ENCODE peak calls at places on chromosomes 13 and 19, in five cellular contexts. N, J, S, R and K are unnamed samples. For H3K27me3, the result is how much of the 10 kb centered on the place peaks cover.

GRCh38 chr13:77919351-77920294 is 992 bp upstream of the EDNRB start:
- DNase-seq in R (peak), J (peak), N (no peak), S (peak), K (no peak)

GRCh38 chr19:54903303-54903702 is 2.6 kb upstream of the NCR1 start:
- DNase-seq in R (no peak), J (no peak), S (no peak), N (no peak), K (no peak)

GRCh38 chr19:41912899-41913475 is 15.3 kb downstream of the ERFL start:
- DNase-seq in S (no peak), N (no peak), R (no peak), J (no peak), K (no peak)

GRCh38 chr19:32798201-32798600 is 71.4 kb downstream of the SLC7A9 start:
- DNase-seq in J (no peak), R (no peak), N (no peak), S (no peak), K (no peak)

GRCh38 chr19:2186071-2186846 is 22.5 kb downstream of the DOT1L start:
- DNase-seq in R (peak), J (no peak), S (peak), N (no peak), K (no peak)

GRCh38 chr19:45217193-45217956 is 27.8 kb downstream of the EXOC3L2 start:
- DNase-seq in S (no peak), N (no peak), J (no peak), R (no peak), K (no peak)

GRCh38 chr13:76331948-76332712 is 554.1 kb downstream of the KCTD12 start:
- DNase-seq in N (no peak), J (no peak), R (peak), S (no peak), K (no peak)

GRCh38 chr13:98484289-98485219 is 92.4 kb downstream of the STK24 start:
- DNase-seq in S (no peak), J (peak), R (peak), N (peak), K (peak)

GRCh38 chr19:50870417-50871089 is 2.7 kb upstream of the KLK2 start:
- DNase-seq in R (no peak), N (no peak), S (no peak), J (no peak), K (no peak)

GRCh38 chr19:10292789-10293636 is 3.3 kb downstream of the ICAM5 start:
- DNase-seq in R (no peak), N (no peak), S (no peak), J (peak), K (no peak)

GRCh38 chr13:113856716-113857065 is 7.2 kb downstream of the GAS6 start:
- DNase-seq in J (no peak), N (no peak), S (no peak), R (peak), K (no peak)

GRCh38 chr19:3580156-3580955 is 4.9 kb upstream of the GIPC3 start:
- DNase-seq in N (peak), S (no peak), J (no peak), R (peak), K (no peak)

GRCh38 chr19:2700660-2701360 is 1.7 kb downstream of the GNG7 start:
- DNase-seq in R (no peak), J (no peak), S (no peak), N (no peak), K (no peak)

GRCh38 chr13:90205911-90206310 is 1141.6 kb upstream of the MIR17HG start:
- DNase-seq in S (no peak), N (no peak), R (no peak), J (no peak), K (no peak)

GRCh38 chr19:12996542-12997094 is 1.3 kb downstream of the NFIX start:
- DNase-seq in S (no peak), N (peak), R (no peak), J (no peak), K (no peak)

GRCh38 chr19:1408300-1409203 is 1.2 kb downstream of the DAZAP1 start:
- DNase-seq in R (peak), S (no peak), J (peak), N (peak), K (peak)

GRCh38 chr13:29767006-29767405 is 83.4 kb downstream of the UBL3 start:
- DNase-seq in S (no peak), N (no peak), J (no peak), R (no peak), K (no peak)

GRCh38 chr13:75256922-75257321 is 225.0 kb downstream of the TBC1D4 start:
- DNase-seq in R (peak), N (peak), J (no peak), S (no peak), K (no peak)

GRCh38 chr13:93004919-93005318 is 221.7 kb upstream of the GPC6 start:
- DNase-seq in R (no peak), S (no peak), N (peak), J (peak), K (no peak)

GRCh38 chr13:105702441-105702840 is 833.0 kb downstream of the EFNB2 start:
- DNase-seq in N (no peak), R (no peak), S (no peak), J (no peak), K (no peak)

GRCh38 chr19:5403968-5404640 is 51.1 kb upstream of the ZNRF4 start:
- DNase-seq in S (peak), N (peak), R (peak), J (peak), K (peak)

GRCh38 chr19:33275933-33276619 is 26.3 kb downstream of the CEBPA start:
- DNase-seq in J (no peak), N (no peak), R (no peak), S (no peak), K (no peak)

GRCh38 chr13:36582977-36583376 is 90.8 kb upstream of the SERTM1 start:
- DNase-seq in S (no peak), N (no peak), J (no peak), R (no peak), K (no peak)

GRCh38 chr13:60591348-60591747 is 194.3 kb downstream of the TDRD3 start:
- DNase-seq in J (peak), N (peak), R (peak), S (no peak), K (no peak)

GRCh38 chr13:52345631-52346251 is 60.2 kb downstream of the THSD1 start:
- DNase-seq in J (no peak), S (no peak), R (no peak), N (no peak), K (no peak)

GRCh38 chr19:52248256-52248655 is 21.1 kb upstream of the ZNF766 start:
- DNase-seq in N (peak), R (no peak), S (peak), J (peak), K (peak)

GRCh38 chr13:37966266-37966665 is 96.7 kb upstream of the TRPC4 start:
- DNase-seq in N (no peak), S (no peak), R (no peak), J (no peak), K (no peak)

GRCh38 chr19:33427801-33428626 is 54.5 kb downstream of the CEBPG start:
- DNase-seq in N (no peak), R (no peak), S (no peak), J (no peak), K (no peak)

GRCh38 chr13:83879431-83880171 is 2.7 kb downstream of the SLITRK1 start:
- DNase-seq in N (peak), J (peak), R (peak), S (no peak), K (no peak)

GRCh38 chr19:2775556-2776430 is 7.3 kb downstream of the SGTA start:
- DNase-seq in J (no peak), N (peak), R (peak), S (peak), K (peak)

GRCh38 chr19:53365899-53366493 is 491 bp downstream of the ZNF525 start:
- DNase-seq in R (peak), S (no peak), J (no peak), N (peak), K (peak)

GRCh38 chr13:110711778-110712070 is 1.8 kb upstream of the ING1 start:
- DNase-seq in J (peak), R (no peak), S (no peak), N (no peak), K (no peak)
- H3K27ac ChIP-seq in J (peak), R (peak), S (peak), N (peak), K (peak)

GRCh38 chr19:48152552-48152951 is 17.6 kb downstream of the LIG1 start:
- DNase-seq in R (peak), S (peak), J (peak), N (peak), K (peak)

GRCh38 chr19:48149430-48149829 is 20.7 kb downstream of the LIG1 start:
- DNase-seq in N (no peak), S (no peak), R (no peak), J (no peak), K (no peak)

GRCh38 chr19:48158210-48158790 is 11.8 kb downstream of the LIG1 start:
- DNase-seq in J (no peak), R (no peak), S (no peak), N (no peak), K (no peak)

DNA sequence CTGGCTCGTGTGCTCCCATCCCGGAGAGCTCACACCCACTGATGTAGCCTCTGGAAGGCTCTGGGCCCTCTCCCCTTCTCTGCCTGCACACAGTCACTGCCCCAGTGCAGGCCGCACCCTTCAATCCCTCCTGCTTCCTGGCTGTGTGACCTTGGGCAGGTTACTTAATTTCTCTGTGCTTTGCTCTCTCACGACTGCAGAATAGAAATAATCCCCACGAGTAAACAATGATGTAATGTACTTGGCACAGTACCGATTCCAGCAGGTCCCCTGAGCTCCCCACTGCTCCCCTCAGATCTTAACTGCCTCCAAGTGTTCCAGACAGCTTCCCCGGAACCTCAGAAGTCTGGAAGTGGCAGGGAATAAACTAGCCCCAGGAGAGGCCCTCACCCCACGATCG is 16.1 kb downstream of the LIG1 start:
- DNase-seq in N (no peak), R (no peak), J (peak), S (no peak), K (no peak)
- H3K27me3 ChIP-seq in N (under half), R (under half), J (under half), S (under half), K (under half)

GRCh38 chr13:20514866-20515265 is 10.8 kb downstream of the CRYL1 start:
- DNase-seq in J (no peak), R (no peak), N (no peak), S (no peak), K (no peak)

GRCh38 chr13:20506676-20507075 is 19.0 kb downstream of the CRYL1 start:
- DNase-seq in R (no peak), J (no peak), S (no peak), N (no peak), K (no peak)

DNA sequence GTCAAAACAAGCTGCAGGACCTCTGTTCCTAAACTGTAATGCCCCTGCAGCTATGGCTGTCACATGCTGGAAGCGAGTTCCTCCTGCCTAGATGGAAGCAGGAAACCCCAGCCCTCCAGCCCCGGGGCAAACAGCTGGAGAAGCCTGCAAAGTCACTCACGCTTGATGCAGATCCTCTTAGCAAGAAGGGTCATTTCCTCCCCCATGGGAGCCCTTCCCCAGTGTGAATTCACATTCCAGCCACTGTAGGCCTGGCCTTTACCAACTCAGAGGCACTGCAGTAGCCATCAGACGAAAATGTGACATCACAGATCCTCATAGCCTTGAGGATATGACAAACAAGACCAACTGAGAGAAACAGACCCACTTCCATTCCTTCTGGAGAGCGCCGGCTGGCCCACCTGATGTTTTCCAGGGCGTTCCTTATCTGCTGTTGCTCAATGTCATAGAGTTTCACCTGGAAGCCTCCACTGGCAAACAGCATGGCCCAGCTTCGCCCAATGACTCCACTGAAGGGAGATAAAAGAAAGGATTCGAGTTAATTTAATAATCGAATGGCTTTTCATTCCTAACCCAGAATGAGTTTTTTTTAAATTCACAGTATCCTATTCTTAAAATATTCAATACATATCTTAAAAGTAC is 13.5 kb downstream of the CRYL1 start:
- DNase-seq in N (no peak), S (no peak), J (peak), R (no peak), K (no peak)
- TF ChIP-seq CTCF in N (no peak), S (no peak), J (no peak), R (no peak), K (no peak)

GRCh38 chr13:25687622-25688225 is 315.9 kb downstream of the ATP8A2 start:
- DNase-seq in J (no peak), R (peak), N (no peak), S (no peak), K (no peak)
- H3K27ac ChIP-seq in J (no peak), R (no peak), N (no peak), S (no peak), K (no peak)

DNA sequence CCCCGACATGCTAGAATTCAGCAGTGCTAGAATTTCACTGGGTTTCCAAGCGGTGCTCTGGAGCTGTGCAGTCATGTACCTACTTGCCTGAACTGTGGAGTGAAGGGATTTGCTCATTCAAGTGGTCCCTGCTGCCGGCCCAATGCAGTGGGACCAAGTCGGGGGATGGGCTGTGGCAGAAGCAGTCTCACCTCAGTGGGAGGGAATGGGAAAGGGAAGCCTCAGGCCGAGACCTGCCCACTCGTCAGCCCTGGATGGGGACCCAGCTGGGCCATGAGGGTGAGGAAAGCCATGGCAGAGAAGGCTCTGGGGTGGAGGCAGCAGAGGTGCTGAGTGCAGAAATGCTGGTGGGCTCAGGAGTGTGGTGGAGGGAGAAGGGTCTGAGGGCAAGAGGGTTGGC is 14.9 kb downstream of the KLHL26 start:
- DNase-seq in N (no peak), S (no peak), J (no peak), R (no peak), K (no peak)
- H3K27me3 ChIP-seq in N (under half), S (under half), J (under half), R (under half), K (under half)

GRCh38 chr19:30662211-30662861 is 290.2 kb downstream of the ZNF536 start:
- DNase-seq in N (peak), J (peak), S (no peak), R (peak), K (no peak)

GRCh38 chr19:30667227-30667626 is 295.0 kb downstream of the ZNF536 start:
- DNase-seq in R (no peak), N (no peak), J (no peak), S (no peak), K (no peak)

GRCh38 chr19:30666301-30666803 is 294.2 kb downstream of the ZNF536 start:
- DNase-seq in R (no peak), S (no peak), J (peak), N (peak), K (peak)

GRCh38 chr19:30665449-30665848 is 293.3 kb downstream of the ZNF536 start:
- DNase-seq in S (no peak), N (no peak), J (no peak), R (no peak), K (no peak)

DNA sequence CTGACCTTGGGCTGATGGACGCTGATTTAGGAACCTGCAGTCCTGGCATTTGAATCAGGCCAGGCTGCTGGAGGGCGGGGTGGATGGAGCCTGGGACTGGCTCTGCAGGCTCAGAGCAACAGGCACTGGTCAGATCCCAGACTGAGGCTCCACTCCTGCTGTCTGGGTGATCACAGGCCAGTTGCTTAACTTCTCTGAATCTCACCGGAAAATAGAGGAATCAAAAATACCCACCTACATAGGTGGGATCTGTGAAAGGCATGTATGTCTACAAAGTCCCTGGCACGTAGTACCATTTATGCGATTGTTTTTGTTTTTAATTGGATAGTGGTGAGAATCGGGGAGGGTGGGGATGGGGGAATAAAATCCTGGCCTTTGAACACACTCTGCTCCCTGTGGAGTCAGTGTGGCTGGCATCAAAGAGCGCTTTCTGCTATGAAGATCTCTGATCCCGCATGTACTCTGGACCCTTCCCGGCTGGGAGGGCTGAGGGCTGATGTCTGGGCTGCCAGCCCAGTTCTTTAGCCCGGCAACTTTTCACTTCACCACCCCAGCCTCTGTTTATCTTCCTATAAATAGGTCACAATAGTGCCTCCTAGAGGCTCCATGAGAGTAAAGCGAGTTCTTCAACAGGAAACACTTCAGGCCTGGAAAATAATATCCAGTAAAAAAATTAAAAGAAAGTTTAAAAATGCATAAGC is 292.3 kb downstream of the ZNF536 start:
- DNase-seq in N (peak), S (no peak), R (no peak), J (peak), K (no peak)
- TF ChIP-seq CTCF in N (peak), S (peak), R (peak), J (peak), K (no peak)

GRCh38 chr13:106917673-106918652 is 350.0 kb upstream of the ARGLU1 start:
- DNase-seq in N (peak), J (peak), S (peak), R (peak), K (peak)
- H3K27ac ChIP-seq in N (peak), J (peak), S (peak), R (peak), K (no peak)

GRCh38 chr19:39193785-39194184 is 3.0 kb upstream of the NCCRP1 start:
- DNase-seq in J (no peak), S (no peak), R (no peak), N (no peak), K (no peak)

GRCh38 chr19:39190768-39191167 is 6.0 kb upstream of the NCCRP1 start:
- DNase-seq in N (no peak), S (no peak), R (no peak), J (no peak), K (no peak)

GRCh38 chr19:39195755-39196154 is 1.0 kb upstream of the NCCRP1 start:
- DNase-seq in J (no peak), N (no peak), S (no peak), R (no peak), K (no peak)

GRCh38 chr19:39194832-39195542 is 1.8 kb upstream of the NCCRP1 start:
- DNase-seq in R (no peak), S (no peak), J (peak), N (no peak), K (no peak)

DNA sequence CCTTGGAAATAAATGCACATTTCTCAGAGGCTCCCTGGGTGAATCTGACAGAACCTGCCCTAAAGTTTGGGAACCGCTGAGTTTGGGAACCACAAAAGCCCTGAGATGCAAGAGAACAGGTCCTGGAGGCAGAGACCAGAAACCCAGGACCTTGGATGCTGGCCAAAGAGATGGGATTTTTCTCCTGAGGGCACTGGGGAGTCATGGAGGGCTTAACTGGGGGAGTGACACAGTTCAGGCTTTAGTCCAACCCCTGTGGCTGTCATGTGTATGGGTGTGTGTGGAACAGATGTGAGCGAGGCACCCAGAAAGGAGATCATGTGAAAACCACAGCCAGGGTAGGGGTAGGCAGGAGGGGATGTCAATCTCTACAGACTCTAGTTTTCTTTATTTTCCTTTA is 3.9 kb upstream of the NCCRP1 start:
- DNase-seq in R (no peak), J (no peak), S (no peak), N (no peak), K (no peak)
- H3K27me3 ChIP-seq in R (under half), J (under half), S (under half), N (under half), K (under half)